ENCODE peak calls at places on chromosome 18, in ten cellular contexts. K is CD8-positive, alpha-beta memory T cell; L is fibroblast of lung; Y is IMR-90; V is AG09309; O is activated CD4-positive, alpha-beta memory T cell treated with anti-CD3 and anti-CD28 coated beads, Interleukin-2, amount 10 ng/mL, durations not matched to agents 7 days and 5 days; A is DMS153; E is naive B cell; X is RPMI7951; Z is Karpas-422. D is an unnamed sample.

GRCh38 chr18:68676913-68677312 is 38.0 kb downstream of the TMX3 start:
- DNase-seq in K (no peak), V (no peak), Z (no peak), X (peak; percentile 3), E (no peak), O (no peak), L (peak; percentile 39), Y (peak; percentile 25), A (no peak), D (no peak)

GRCh38 chr18:38644875-38645641 is 1079.5 kb upstream of the CELF4 start:
- DNase-seq in K (no peak), E (no peak), V (no peak), A (no peak), Z (no peak), Y (no peak), O (no peak), L (no peak), X (no peak), D (no peak)

GRCh38 chr18:6521804-6522418 is 107.2 kb upstream of the L3MBTL4 start:
- DNase-seq in K (no peak), Y (peak; percentile 47), E (no peak), O (peak; percentile 16), V (peak; percentile 2), Z (peak; percentile 86), A (peak; percentile 3), L (peak; percentile 61), X (no peak), D (no peak)

GRCh38 chr18:35713545-35713944 is 132.0 kb downstream of the GALNT1 start:
- DNase-seq in K (no peak), Y (peak; percentile 39), Z (no peak), A (no peak), E (no peak), O (no peak), L (peak; percentile 20), V (peak; percentile 46), X (peak; percentile 65), D (no peak)

GRCh38 chr18:23833714-23834113 is 144.5 kb downstream of the LAMA3 start:
- DNase-seq in A (no peak), K (no peak), Y (no peak), L (no peak), Z (no peak), X (no peak), O (no peak), E (no peak), V (no peak), D (no peak)

GRCh38 chr18:76451475-76452331 is 43.3 kb downstream of the ZNF516 start:
- DNase-seq in X (no peak), A (no peak), Y (no peak), Z (peak; percentile 67), O (no peak), K (no peak), E (no peak), V (no peak), L (no peak), D (peak; percentile 21)

GRCh38 chr18:70037453-70038061 is 89.9 kb upstream of the CD226 start:
- DNase-seq in V (no peak), Z (no peak), A (no peak), O (no peak), Y (no peak), E (no peak), X (peak; percentile 37), K (no peak), L (no peak), D (no peak)

GRCh38 chr18:31723998-31724711 is 36.5 kb downstream of the SLC25A52 start:
- DNase-seq in K (no peak), X (no peak), Z (no peak), O (no peak), A (no peak), V (no peak), E (no peak), L (peak; percentile 18), Y (no peak), D (no peak)

GRCh38 chr18:8045890-8046289 is 478.8 kb downstream of the PTPRM start:
- DNase-seq in K (no peak), Y (no peak), A (no peak), Z (no peak), X (peak; percentile 37), O (no peak), E (no peak), V (no peak), L (no peak), D (no peak)

GRCh38 chr18:77560334-77560970 is 310.8 kb downstream of the GALR1 start:
- DNase-seq in X (no peak), K (no peak), A (peak; percentile 0), Z (no peak), L (no peak), Y (no peak), O (no peak), V (no peak), E (no peak), D (no peak)

GRCh38 chr18:22457552-22457951 is 39.8 kb upstream of the CTAGE1 start:
- DNase-seq in Y (no peak), K (no peak), A (no peak), V (no peak), X (no peak), L (no peak), O (no peak), Z (no peak), E (no peak), D (no peak)

GRCh38 chr18:10490401-10491289 is 35.2 kb upstream of the NAPG start:
- DNase-seq in Y (no peak), O (peak; percentile 60), E (peak; percentile 82), X (no peak), V (no peak), Z (peak; percentile 95), K (peak; percentile 65), L (no peak), A (no peak), D (no peak)

GRCh38 chr18:78713064-78713463 is 266.6 kb upstream of the SALL3 start:
- DNase-seq in Z (peak; percentile 55), X (no peak), V (no peak), O (no peak), A (no peak), L (no peak), K (no peak), E (no peak), Y (no peak), D (peak; percentile 63)

GRCh38 chr18:56835331-56835730 is 184.2 kb downstream of the WDR7 start:
- DNase-seq in E (no peak), A (no peak), Z (no peak), O (no peak), X (no peak), Y (no peak), K (no peak), L (no peak), V (no peak), D (no peak)

D was measured in neuronal stem cell.